ENCODE peak calls at places on chromosome 7, in nine cellular contexts. Y is H7; P is effector memory CD4-positive, alpha-beta T cell; S is foreskin fibroblast; C is PC-3; O is A549; A is dorsolateral prefrontal cortex; D is NCI-H146; W is adrenal gland. N is an unnamed sample.

GRCh38 chr7:78924581-78924980 is 528.9 kb downstream of the MAGI2 start:
- DNase-seq in Y (peak), P (no peak), S (peak), C (peak), O (no peak), A (no peak), D (no peak), W (no peak), N (peak)

GRCh38 chr7:119197872-119198527 is 973.5 kb downstream of the ANKRD7 start:
- DNase-seq in Y (peak), P (no peak), S (peak), C (peak), O (peak), A (no peak), D (peak), W (peak), N (peak)

GRCh38 chr7:152571031-152571430 is 104.9 kb downstream of the XRCC2 start:
- DNase-seq in Y (no peak), P (no peak), S (no peak), C (no peak), O (no peak), A (no peak), D (no peak), W (no peak), N (no peak)

GRCh38 chr7:107286751-107287621 is 118.2 kb downstream of the HBP1 start:
- DNase-seq in Y (no peak), P (no peak), S (no peak), C (no peak), O (no peak), A (no peak), D (no peak), W (no peak), N (no peak)

GRCh38 chr7:44391746-44392617 is 66.6 kb upstream of the CAMK2B start:
- DNase-seq in Y (no peak), P (no peak), S (no peak), C (no peak), O (no peak), A (no peak), D (no peak), W (no peak), N (no peak)

GRCh38 chr7:31890751-31891150 is 179.5 kb downstream of the PDE1C start:
- DNase-seq in Y (no peak), P (no peak), S (no peak), C (no peak), O (no peak), A (no peak), D (no peak), W (no peak), N (no peak)

GRCh38 chr7:100840470-100841100 is 11.9 kb upstream of the SLC12A9 start:
- DNase-seq in Y (no peak), P (no peak), S (no peak), C (no peak), O (no peak), A (no peak), D (no peak), W (no peak), N (no peak)

GRCh38 chr7:157404845-157405481 is 68.2 kb downstream of the DNAJB6 start:
- DNase-seq in Y (peak), P (no peak), S (peak), C (peak), O (peak), A (no peak), D (no peak), W (peak), N (no peak)

GRCh38 chr7:159195926-159196325 is 51.3 kb upstream of the VIPR2 start:
- DNase-seq in Y (no peak), P (no peak), S (no peak), C (no peak), O (no peak), A (no peak), D (no peak), W (no peak), N (no peak)

GRCh38 chr7:117155694-117156093 is 167.2 kb downstream of the WNT2 start:
- DNase-seq in Y (no peak), P (no peak), S (no peak), C (no peak), O (no peak), A (no peak), D (no peak), W (no peak), N (peak)

GRCh38 chr7:129343099-129343700 is 91.0 kb upstream of the STRIP2 start:
- DNase-seq in Y (peak), P (no peak), S (peak), C (peak), O (peak), A (no peak), D (peak), W (no peak), N (peak)

GRCh38 chr7:132836746-132837145 is 245.1 kb downstream of the CHCHD3 start:
- DNase-seq in Y (no peak), P (no peak), S (peak), C (peak), O (no peak), A (no peak), D (no peak), W (peak), N (no peak)